ENCODE peak calls at places on chromosomes 2 and 18, in four cellular contexts. N is Panc1, Q is esophagus squamous epithelium, L is mucosa of descending colon. U is an unnamed sample.

GRCh38 chr18:42298744-42299685 is 344.0 kb downstream of the PIK3C3 start:
- DNase-seq in N (peak; percentile 43), Q (no peak), L (no peak), U (no peak)

GRCh38 chr18:46481847-46482245 is 175.2 kb downstream of the LOXHD1 start:
- DNase-seq in N (no peak), Q (no peak), L (no peak), U (no peak)

GRCh38 chr2:157784169-157784822 is 91.8 kb downstream of the ACVR1 start:
- DNase-seq in N (no peak), Q (no peak), L (peak; percentile 75), U (peak; percentile 25)

GRCh38 chr18:49059028-49059670 is 108.4 kb upstream of the SMAD7 start:
- DNase-seq in N (no peak), Q (no peak), L (no peak), U (no peak)

GRCh38 chr18:24016643-24017042 is 2.1 kb downstream of the TTC39C start:
- DNase-seq in N (no peak), Q (no peak), L (no peak), U (no peak)

GRCh38 chr2:122203523-122203922 is 448.1 kb downstream of the TSN start:
- DNase-seq in N (no peak), Q (no peak), L (no peak), U (no peak)

GRCh38 chr2:163370169-163370886 is 365.5 kb downstream of the FIGN start:
- DNase-seq in N (no peak), Q (no peak), L (no peak), U (no peak)

GRCh38 chr2:112175333-112175732 is 37.1 kb downstream of the FBLN7 start:
- DNase-seq in N (no peak), Q (no peak), L (no peak), U (no peak)

GRCh38 chr2:168466834-168467565 is 10.9 kb downstream of the CERS6 start:
- DNase-seq in N (no peak), Q (no peak), L (no peak), U (no peak)

GRCh38 chr18:79394438-79395307 is 1.1 kb upstream of the NFATC1 start:
- DNase-seq in N (no peak), Q (no peak), L (peak; percentile 61), U (no peak)

GRCh38 chr2:234960091-234961088 is 8.6 kb downstream of the SH3BP4 start:
- DNase-seq in N (no peak), Q (no peak), L (no peak), U (no peak)

GRCh38 chr18:12031836-12032235 is 50.5 kb downstream of the IMPA2 start:
- DNase-seq in N (no peak), Q (no peak), L (no peak), U (no peak)

GRCh38 chr18:12035481-12035880 is 54.2 kb downstream of the IMPA2 start:
- DNase-seq in N (no peak), Q (no peak), L (no peak), U (no peak)

GRCh38 chr18:12032786-12033642 is 51.7 kb downstream of the IMPA2 start:
- DNase-seq in N (no peak), Q (no peak), L (no peak), U (no peak)

GRCh38 chr18:12034241-12035100 is 53.2 kb downstream of the IMPA2 start:
- DNase-seq in N (no peak), Q (no peak), L (no peak), U (no peak)

DNA sequence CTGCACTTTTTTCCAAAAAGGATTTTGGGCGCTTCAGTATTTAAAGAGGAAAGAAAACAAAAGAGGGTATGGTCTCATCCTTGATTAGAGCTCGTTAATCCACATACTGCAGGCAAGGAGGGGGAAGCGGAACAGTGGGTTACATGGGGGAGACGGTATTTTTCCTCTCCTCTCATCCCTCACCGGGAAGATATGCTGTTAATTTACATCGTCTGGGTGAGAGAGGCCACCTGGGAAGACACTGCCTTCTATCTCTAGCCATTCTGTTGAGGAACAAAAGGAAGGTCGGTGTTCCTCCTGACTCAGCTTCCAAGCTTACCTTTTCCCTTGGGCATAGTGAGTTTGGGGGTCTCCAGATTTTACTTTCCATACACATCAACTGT is 52.3 kb downstream of the IMPA2 start:
- DNase-seq in N (no peak), Q (no peak), L (no peak), U (no peak)
- H3K4me1 ChIP-seq in N (no peaks in the 10 kb centered on the region), Q (peaks cover 100% of the 10 kb centered on the region), L (no peaks in the 10 kb centered on the region), U (no peaks in the 10 kb centered on the region)

DNA sequence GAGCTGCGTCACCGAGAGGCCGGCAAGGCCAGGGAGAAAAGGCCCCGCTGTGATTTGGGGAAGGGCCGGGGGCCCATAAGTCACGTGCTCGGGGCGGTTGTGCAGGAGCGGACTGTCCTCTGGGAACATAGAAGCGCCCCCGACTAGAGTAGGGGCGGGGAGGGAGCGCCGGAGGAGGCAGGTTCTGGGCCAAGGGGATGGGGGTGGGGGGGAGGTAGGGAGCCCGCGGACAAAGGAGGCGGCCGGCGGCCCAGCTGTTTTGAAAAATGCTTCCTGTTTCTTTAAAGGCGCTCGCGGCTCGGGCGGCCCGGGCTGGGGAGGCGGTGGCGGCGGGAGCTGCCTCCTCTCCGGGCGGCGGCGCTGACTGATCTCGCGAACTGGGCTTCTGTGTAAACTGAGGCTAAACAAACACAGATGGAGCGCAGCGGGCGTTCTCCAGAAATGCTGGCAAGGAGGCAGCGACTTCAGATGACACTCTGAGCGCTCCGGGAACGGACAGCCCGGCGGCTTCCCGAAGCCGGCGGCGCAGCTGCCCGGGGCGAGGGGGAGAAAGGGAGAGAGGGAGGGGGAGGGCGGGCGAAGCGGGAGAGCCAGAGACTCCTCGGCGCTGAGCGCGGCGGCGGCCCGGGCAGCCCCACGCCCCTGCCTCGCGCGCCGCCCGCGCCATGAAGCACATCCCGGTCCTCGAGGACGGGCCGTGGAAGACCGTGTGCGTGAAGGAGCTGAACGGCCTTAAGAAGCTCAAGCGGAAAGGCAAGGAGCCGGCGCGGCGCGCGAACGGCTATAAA is at the start of gene ATOH8:
- DNase-seq in N (no peak), Q (no peak), L (peak; percentile 76), U (no peak)
- H3K4me1 ChIP-seq in N (peaks cover 30% of the 10 kb centered on the region), Q (peaks cover 100% of the 10 kb centered on the region), L (peaks cover 34% of the 10 kb centered on the region), U (no peaks in the 10 kb centered on the region)

DNA sequence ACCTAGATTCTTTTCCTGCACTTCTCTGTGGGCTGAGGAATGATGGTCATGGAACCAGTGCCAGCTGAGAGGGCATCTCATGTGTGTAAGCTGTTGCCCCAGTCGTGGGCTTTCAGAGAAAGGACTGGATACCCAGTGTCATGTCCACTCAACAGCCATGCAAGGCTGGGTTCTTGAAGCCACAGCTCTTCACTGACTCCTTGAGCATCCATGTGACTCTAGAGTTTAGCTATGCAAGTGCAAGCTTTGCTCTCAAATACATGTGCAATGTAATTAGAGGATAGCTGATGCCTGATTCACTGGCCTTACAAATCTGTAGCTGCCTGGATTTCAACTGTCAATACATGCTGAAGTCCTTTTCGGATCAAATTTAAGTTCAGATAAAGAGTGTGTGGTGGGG is 46.8 kb upstream of the EML6 start:
- DNase-seq in N (no peak), Q (no peak), L (no peak), U (no peak)
- H3K4me1 ChIP-seq in N (no peaks in the 10 kb centered on the region), Q (peaks cover 46% of the 10 kb centered on the region), L (peaks cover 11% of the 10 kb centered on the region), U (peaks cover 20% of the 10 kb centered on the region)

DNA sequence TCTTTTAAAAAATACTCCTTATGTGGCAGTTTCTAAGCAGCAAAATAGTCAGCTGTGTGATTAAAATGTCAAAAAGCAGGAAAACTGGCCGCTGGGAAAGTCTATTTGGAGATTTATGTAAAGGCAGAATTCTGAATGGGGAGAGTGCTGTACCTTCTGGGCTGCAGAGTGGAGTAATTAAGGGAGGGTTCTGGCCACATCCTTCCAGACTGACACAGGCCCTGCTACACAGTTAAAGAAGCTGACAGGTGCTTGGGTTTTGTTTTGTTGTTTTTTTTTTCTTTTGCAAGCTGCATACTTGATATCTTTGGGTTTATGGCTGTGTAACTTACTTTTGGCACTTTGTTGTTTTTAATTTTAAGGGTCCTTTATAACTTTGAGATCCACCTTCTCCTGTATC is 157.2 kb downstream of the WDSUB1 start:
- DNase-seq in N (no peak), Q (no peak), L (no peak), U (no peak)
- H3K4me1 ChIP-seq in N (peaks cover 19% of the 10 kb centered on the region), Q (peaks cover 88% of the 10 kb centered on the region), L (peaks cover 18% of the 10 kb centered on the region), U (peaks cover 26% of the 10 kb centered on the region)

GRCh38 chr18:13312515-13312914 is 94.0 kb downstream of the LDLRAD4 start:
- DNase-seq in N (no peak), Q (no peak), L (no peak), U (no peak)

GRCh38 chr18:13316066-13316465 is 97.5 kb downstream of the LDLRAD4 start:
- DNase-seq in N (no peak), Q (no peak), L (no peak), U (no peak)

GRCh38 chr18:13313006-13313661 is 94.6 kb downstream of the LDLRAD4 start:
- DNase-seq in N (no peak), Q (no peak), L (no peak), U (no peak)

GRCh38 chr18:13318644-13319501 is 100.3 kb downstream of the LDLRAD4 start:
- DNase-seq in N (no peak), Q (no peak), L (no peak), U (no peak)

DNA sequence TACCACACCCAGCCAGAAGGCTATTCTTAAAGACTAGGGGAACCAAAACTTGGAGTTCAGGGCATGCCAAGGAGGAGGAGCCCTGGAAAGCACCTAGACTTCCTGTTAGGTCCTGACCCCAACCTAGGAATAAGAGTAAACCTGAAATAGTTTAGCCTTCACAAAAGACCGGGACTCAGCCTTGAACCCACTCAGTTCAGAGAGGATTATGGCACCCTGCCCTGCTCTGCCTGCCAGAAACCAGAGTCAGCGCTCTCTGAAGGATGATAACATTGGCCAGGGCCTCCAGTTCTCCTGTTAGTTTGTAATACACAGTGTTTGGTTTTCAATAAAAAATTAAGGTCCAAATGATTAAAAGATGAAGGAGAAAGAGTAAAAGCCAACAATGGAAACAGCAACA is 96.4 kb downstream of the LDLRAD4 start:
- DNase-seq in N (no peak), Q (no peak), L (no peak), U (no peak)
- H3K4me1 ChIP-seq in N (no peaks in the 10 kb centered on the region), Q (peaks cover 2% of the 10 kb centered on the region), L (no peaks in the 10 kb centered on the region), U (no peaks in the 10 kb centered on the region)

DNA sequence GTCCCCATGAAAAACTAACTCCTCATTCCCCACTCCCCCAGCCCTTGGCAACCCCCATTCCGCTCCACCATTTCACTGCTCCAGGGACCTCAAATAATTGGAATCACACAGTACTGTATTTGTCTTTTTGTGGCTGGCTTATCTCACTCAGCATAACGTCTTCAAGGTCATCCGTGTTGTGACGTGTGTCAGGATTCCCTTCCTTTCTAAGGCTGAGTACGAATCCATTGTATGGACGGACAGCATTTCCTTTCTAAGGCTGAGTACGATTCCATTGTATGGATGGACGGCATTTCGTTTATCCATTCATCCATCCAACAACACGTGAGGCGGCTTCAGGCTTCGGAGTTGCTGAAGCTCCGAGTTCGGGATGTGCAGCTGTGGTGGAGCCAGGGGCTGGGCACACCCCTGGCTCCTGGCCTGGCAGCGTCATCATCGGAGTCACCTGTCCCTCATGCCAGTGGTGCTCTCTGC is 1.2 kb upstream of the ASB1 start:
- DNase-seq in N (no peak), Q (no peak), L (no peak), U (no peak)
- H3K4me1 ChIP-seq in N (peaks cover 20% of the 10 kb centered on the region), Q (peaks cover 48% of the 10 kb centered on the region), L (peaks cover 11% of the 10 kb centered on the region), U (peaks cover 17% of the 10 kb centered on the region)

GRCh38 chr2:174586896-174587295 is 10.7 kb downstream of the WIPF1 start:
- DNase-seq in N (no peak), Q (no peak), L (no peak), U (no peak)

GRCh38 chr2:174589334-174589733 is 8.3 kb downstream of the WIPF1 start:
- DNase-seq in N (no peak), Q (no peak), L (no peak), U (no peak)

GRCh38 chr2:174588463-174588862 is 9.1 kb downstream of the WIPF1 start:
- DNase-seq in N (no peak), Q (no peak), L (no peak), U (no peak)

GRCh38 chr2:174586418-174586817 is 11.2 kb downstream of the WIPF1 start:
- DNase-seq in N (no peak), Q (no peak), L (no peak), U (no peak)

GRCh38 chr2:174587607-174588006 is 10.0 kb downstream of the WIPF1 start:
- DNase-seq in N (no peak), Q (no peak), L (no peak), U (no peak)
- H3K4me1 ChIP-seq in N (no peaks in the 10 kb centered on the region), Q (peaks cover 83% of the 10 kb centered on the region), L (no peaks in the 10 kb centered on the region), U (no peaks in the 10 kb centered on the region)

U was measured in PC-9.